ENCODE peak calls at places on chromosomes 13 and 19, in four cellular contexts. L is AG09319, X is fibroblast of the conjunctiva, M is thoracic aorta. Z is an unnamed sample.

GRCh38 chr19:16361926-16362325 is 37.3 kb downstream of the KLF2 start:
- DNase-seq in X (no peak), M (no peak), L (no peak), Z (no peak)

GRCh38 chr13:40910324-40911050 is 108.6 kb downstream of the ELF1 start:
- DNase-seq in L (no peak), X (no peak), M (no peak), Z (no peak)

GRCh38 chr13:28494861-28495585 is at the start of gene FLT1:
- DNase-seq in L (no peak), X (no peak), M (no peak), Z (no peak)

GRCh38 chr19:41850381-41850780 is 5.5 kb downstream of the DMRTC2 start:
- DNase-seq in M (no peak), X (no peak), L (no peak), Z (no peak)

GRCh38 chr19:40134866-40135265 is 44.1 kb upstream of the ZNF780A start:
- DNase-seq in L (no peak), M (no peak), X (no peak), Z (no peak)

GRCh38 chr13:104450006-104450405 is 1383.8 kb upstream of the SLC10A2 start:
- DNase-seq in L (no peak), M (no peak), X (no peak), Z (no peak)

GRCh38 chr13:29939158-29939557 is 88.7 kb upstream of the UBL3 start:
- DNase-seq in L (no peak), M (no peak), X (no peak), Z (no peak)

GRCh38 chr19:35126624-35126959 is 8.3 kb downstream of the LGI4 start:
- DNase-seq in X (no peak), M (no peak), L (no peak), Z (no peak)

GRCh38 chr13:36344886-36345437 is 1.2 kb downstream of the SPART start:
- DNase-seq in X (no peak), M (no peak), L (no peak), Z (no peak)

GRCh38 chr19:9945319-9945966 is 9.1 kb upstream of the OLFM2 start:
- DNase-seq in M (peak), X (peak), L (peak), Z (no peak)

GRCh38 chr19:58476498-58477015 is 405 bp downstream of the ZNF446 start:
- DNase-seq in L (no peak), X (no peak), M (peak), Z (no peak)

GRCh38 chr19:16325671-16326400 is 1.2 kb downstream of the KLF2 start:
- DNase-seq in X (no peak), M (no peak), L (no peak), Z (no peak)

GRCh38 chr13:45102136-45102802 is 18.0 kb upstream of the GTF2F2 start:
- DNase-seq in L (no peak), X (no peak), M (no peak), Z (no peak)

GRCh38 chr19:30598688-30599087 is 226.5 kb downstream of the ZNF536 start:
- DNase-seq in L (no peak), M (no peak), X (no peak), Z (no peak)

GRCh38 chr19:54133312-54133956 is 4.1 kb upstream of the CNOT3 start:
- DNase-seq in M (no peak), L (peak), X (no peak), Z (no peak)

GRCh38 chr19:12996542-12997094 is 1.3 kb downstream of the NFIX start:
- DNase-seq in X (no peak), L (no peak), M (no peak), Z (peak)

GRCh38 chr13:107251321-107251720 is 683.4 kb upstream of the ARGLU1 start:
- DNase-seq in M (no peak), L (no peak), X (no peak), Z (no peak)

GRCh38 chr19:460877-461609 is at the start of gene SHC2:
- DNase-seq in M (no peak), X (no peak), L (no peak), Z (no peak)

GRCh38 chr19:3683405-3683865 is 16.8 kb downstream of the PIP5K1C start:
- DNase-seq in M (no peak), X (no peak), L (no peak), Z (peak)

GRCh38 chr13:72864142-72865035 is 82.5 kb downstream of the PIBF1 start:
- DNase-seq in L (no peak), X (peak), M (no peak), Z (no peak)

GRCh38 chr13:106117035-106117434 is 418.4 kb downstream of the EFNB2 start:
- DNase-seq in X (no peak), M (no peak), L (peak), Z (no peak)

GRCh38 chr19:54147676-54148075 is 10.1 kb downstream of the CNOT3 start:
- DNase-seq in X (no peak), M (no peak), L (no peak), Z (no peak)

GRCh38 chr13:55516610-55517009 is 1624.1 kb upstream of the PRR20A start:
- DNase-seq in L (no peak), X (no peak), M (no peak), Z (no peak)

GRCh38 chr13:53250272-53250875 is 221.8 kb downstream of the OLFM4 start:
- DNase-seq in M (no peak), L (peak), X (peak), Z (peak)

GRCh38 chr19:16851031-16851712 is 22.0 kb downstream of the SIN3B start:
- DNase-seq in L (no peak), X (no peak), M (no peak), Z (no peak)

GRCh38 chr19:51166846-51167490 is 24.9 kb downstream of the SIGLEC7 start:
- DNase-seq in L (no peak), X (no peak), M (no peak), Z (peak)

GRCh38 chr13:106263801-106264200 is 271.7 kb downstream of the EFNB2 start:
- DNase-seq in M (no peak), L (no peak), X (no peak), Z (no peak)

GRCh38 chr13:88908896-88909535 is 1237.8 kb downstream of the SLITRK5 start:
- DNase-seq in M (no peak), L (no peak), X (no peak), Z (no peak)

GRCh38 chr13:51332566-51333361 is 6.7 kb upstream of the SERPINE3 start:
- DNase-seq in M (no peak), X (no peak), L (no peak), Z (no peak)

GRCh38 chr13:33280923-33281322 is 4.6 kb downstream of the STARD13 start:
- DNase-seq in M (no peak), X (no peak), L (no peak), Z (no peak)